ENCODE peak calls at places on chromosomes 4 and X, in six cellular contexts. P is choroid plexus epithelial cell, I is lung, E is ovary, U is body of pancreas, N is fibroblast of mammary gland. F is an unnamed sample.

GRCh38 chrX:47683171-47684145 is 24.5 kb upstream of the UXT start:
- DNase-seq in P (peak), I (no peak), E (no peak), U (no peak), N (peak), F (no peak)

GRCh38 chr4:20723019-20723418 is 22.8 kb downstream of the PACRGL start:
- DNase-seq in P (peak), I (no peak), E (no peak), U (no peak), N (peak), F (no peak)

GRCh38 chr4:38046735-38047487 is 86.7 kb downstream of the PTTG2 start:
- DNase-seq in P (peak), I (no peak), E (no peak), U (no peak), N (peak), F (no peak)

GRCh38 chrX:103656623-103657022 is 27.8 kb downstream of the TCEAL1 start:
- DNase-seq in P (no peak), I (no peak), E (no peak), U (no peak), N (peak), F (no peak)

GRCh38 chr4:71004281-71004851 is 10.9 kb downstream of the DCK start:
- DNase-seq in P (no peak), I (no peak), E (no peak), U (no peak), N (no peak), F (no peak)

GRCh38 chr4:15345134-15345533 is 82.7 kb upstream of the C1QTNF7 start:
- DNase-seq in P (no peak), I (no peak), E (no peak), U (no peak), N (no peak), F (no peak)

GRCh38 chrX:105975382-105975781 is 63.1 kb downstream of the SERPINA7 start:
- DNase-seq in P (peak), I (no peak), E (no peak), U (no peak), N (peak), F (no peak)

GRCh38 chr4:154503598-154503997 is 12.0 kb upstream of the DCHS2 start:
- DNase-seq in P (peak), I (no peak), E (no peak), U (no peak), N (peak), F (no peak)

GRCh38 chr4:9771069-9771468 is 10.4 kb upstream of the DRD5 start:
- DNase-seq in P (no peak), I (no peak), E (no peak), U (no peak), N (no peak), F (no peak)

GRCh38 chr4:26459756-26460530 is 30.3 kb downstream of the CCKAR start:
- DNase-seq in P (no peak), I (no peak), E (no peak), U (no peak), N (peak), F (no peak)

GRCh38 chrX:107493141-107493540 is 43.7 kb downstream of the FRMPD3 start:
- DNase-seq in P (no peak), I (no peak), E (no peak), U (no peak), N (no peak), F (no peak)

GRCh38 chrX:40871385-40872082 is 136.2 kb upstream of the MED14 start:
- DNase-seq in P (peak), I (no peak), E (no peak), U (no peak), N (peak), F (no peak)

GRCh38 chrX:150482537-150483217 is 85.7 kb upstream of the MTM1 start:
- DNase-seq in P (peak), I (no peak), E (no peak), U (no peak), N (peak), F (no peak)

GRCh38 chrX:13898603-13899002 is 81.7 kb upstream of the GPM6B start:
- DNase-seq in P (no peak), I (no peak), E (no peak), U (no peak), N (peak), F (no peak)

GRCh38 chr4:142331646-142332045 is 514.5 kb downstream of the INPP4B start:
- DNase-seq in P (peak), I (no peak), E (no peak), U (no peak), N (peak), F (no peak)

GRCh38 chr4:41545238-41545637 is 7.3 kb downstream of the LIMCH1 start:
- DNase-seq in P (no peak), I (no peak), E (no peak), U (no peak), N (no peak), F (no peak)

GRCh38 chr4:11426003-11426402 is 2.7 kb downstream of the HS3ST1 start:
- DNase-seq in P (no peak), I (no peak), E (no peak), U (no peak), N (no peak), F (no peak)

GRCh38 chr4:140755811-140756291 is 334 bp downstream of the TBC1D9 start:
- DNase-seq in P (peak), I (peak), E (peak), U (peak), N (peak), F (peak)

GRCh38 chrX:153573999-153574398 is 24.9 kb downstream of the CCNQ start:
- DNase-seq in P (no peak), I (no peak), E (no peak), U (no peak), N (no peak), F (no peak)

GRCh38 chr4:17812125-17812524 is 1.3 kb downstream of the NCAPG start:
- DNase-seq in P (no peak), I (no peak), E (no peak), U (no peak), N (no peak), F (no peak)

GRCh38 chrX:153766871-153767673 is 3.0 kb downstream of the PLXNB3 start:
- DNase-seq in P (no peak), I (no peak), E (peak), U (no peak), N (no peak), F (no peak)

GRCh38 chr4:40212674-40213504 is 16.1 kb downstream of the RHOH start:
- DNase-seq in P (peak), I (no peak), E (no peak), U (no peak), N (peak), F (no peak)

GRCh38 chr4:174244441-174244840 is 39.0 kb downstream of the FBXO8 start:
- DNase-seq in P (peak), I (no peak), E (no peak), U (no peak), N (no peak), F (no peak)

GRCh38 chrX:20215565-20215964 is 51.1 kb downstream of the RPS6KA3 start:
- DNase-seq in P (no peak), I (no peak), E (no peak), U (no peak), N (no peak), F (no peak)

GRCh38 chr4:164648849-164649212 is 105.1 kb upstream of the SMIM31 start:
- DNase-seq in P (no peak), I (no peak), E (no peak), U (no peak), N (peak), F (no peak)

GRCh38 chr4:90757529-90757928 is 630.3 kb downstream of the CCSER1 start:
- DNase-seq in P (no peak), I (no peak), E (no peak), U (no peak), N (no peak), F (no peak)

GRCh38 chrX:68934421-68934820 is 105.6 kb downstream of the EFNB1 start:
- DNase-seq in P (no peak), I (no peak), E (no peak), U (no peak), N (no peak), F (no peak)

GRCh38 chrX:151359931-151360871 is 36.8 kb upstream of the VMA21 start:
- DNase-seq in P (peak), I (no peak), E (peak), U (peak), N (no peak), F (peak)

GRCh38 chr4:90419124-90419711 is 292.0 kb downstream of the CCSER1 start:
- DNase-seq in P (peak), I (no peak), E (no peak), U (no peak), N (peak), F (no peak)

DNA sequence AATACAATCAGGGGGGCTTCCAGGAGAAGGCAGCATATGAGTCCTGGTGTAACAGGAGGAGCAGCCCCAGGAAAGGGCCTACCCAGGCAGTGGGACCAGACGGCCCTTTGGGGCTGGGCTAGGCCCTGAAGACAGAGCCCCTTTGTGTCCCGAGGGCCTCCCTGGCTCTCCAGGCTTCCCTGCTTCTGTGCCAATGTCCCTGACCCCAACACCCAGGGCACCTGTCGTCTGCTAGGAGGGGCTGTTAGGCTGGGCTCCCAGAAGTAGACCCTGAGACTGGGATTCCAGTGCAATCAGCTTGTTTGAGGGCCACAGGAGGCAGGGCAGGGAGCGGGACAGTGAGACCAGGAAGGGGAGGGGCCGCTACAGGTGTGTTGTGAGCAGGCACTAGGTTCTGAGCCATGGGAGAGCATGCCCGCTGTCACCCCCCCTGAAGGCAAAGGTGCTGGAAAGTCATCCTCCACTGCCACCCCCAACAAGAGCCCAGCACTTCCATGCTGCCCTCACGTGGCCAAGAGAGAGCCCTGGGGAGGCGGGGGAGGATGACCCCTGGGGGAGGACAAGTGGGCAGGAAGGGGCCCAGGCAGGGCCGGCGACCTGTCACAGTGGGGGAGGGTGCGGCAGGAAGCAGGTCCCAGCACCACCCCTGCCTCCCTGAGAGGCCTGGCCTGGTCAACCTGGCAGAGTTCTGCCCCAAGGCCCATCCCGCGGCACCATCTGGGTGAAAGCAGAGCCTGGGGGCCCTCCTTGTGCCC is 64.8 kb downstream of the ADRA2C start:
- DNase-seq in P (no peak), I (no peak), E (no peak), U (no peak), N (no peak), F (no peak)
- TF ChIP-seq CTCF in P (no peak), I (no peak), E (no peak), U (no peak), N (no peak), F (no peak)

GRCh38 chrX:57119416-57119815 is 1.9 kb downstream of the SPIN2B start:
- DNase-seq in P (no peak), I (no peak), E (no peak), U (no peak), N (no peak), F (no peak)

DNA sequence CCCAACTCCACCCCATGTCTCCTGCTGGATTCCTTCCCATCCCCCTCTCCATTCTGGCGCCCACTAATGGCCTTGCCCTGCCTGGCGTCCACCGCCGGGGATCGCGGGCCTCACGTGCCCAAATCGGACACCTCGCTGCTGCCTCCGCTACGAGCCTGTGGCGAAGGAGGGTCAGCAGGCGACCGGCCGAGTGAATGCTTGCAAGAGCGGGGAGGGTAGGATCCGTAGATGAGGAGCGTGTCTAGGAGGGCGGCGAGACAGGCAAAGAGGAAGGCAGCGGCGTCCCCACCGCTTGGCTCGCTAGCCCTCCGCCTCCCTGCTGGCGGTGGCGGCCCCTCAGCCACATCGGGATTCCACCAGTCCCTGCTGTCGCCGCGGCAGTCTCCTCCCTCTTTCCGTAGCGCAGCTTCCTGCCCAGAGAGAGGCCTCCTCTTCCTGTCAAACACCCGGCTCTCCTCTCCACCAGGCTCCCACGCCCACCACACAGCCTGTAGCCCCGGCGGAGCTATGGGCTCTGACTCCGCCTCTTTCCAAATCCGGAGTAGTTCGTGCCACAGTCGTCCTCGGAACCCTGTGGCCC is at the start of gene SPIN2B:
- DNase-seq in P (peak), I (peak), E (peak), U (peak), N (peak), F (peak)
- TF ChIP-seq CTCF in P (no peak), I (no peak), E (no peak), U (no peak), N (no peak), F (peak)

DNA sequence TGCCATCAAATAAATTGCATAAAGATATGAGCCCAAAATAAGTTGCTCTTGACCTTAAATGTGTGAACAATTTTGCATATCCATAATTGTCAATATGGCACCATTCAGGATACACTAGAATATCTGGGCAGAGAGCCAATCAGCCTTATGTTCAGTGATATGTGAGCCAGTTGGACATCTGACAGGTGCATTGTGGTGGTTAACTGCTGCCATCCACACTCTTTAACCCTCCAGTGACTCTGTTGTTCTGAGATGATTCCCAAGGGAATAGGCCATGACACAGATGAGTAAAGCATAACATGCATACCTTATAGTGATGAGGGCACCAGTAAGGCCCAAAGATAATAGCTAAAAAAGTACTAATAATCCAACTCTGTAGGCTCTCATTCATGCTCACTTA is 500.1 kb downstream of the PCDH18 start:
- DNase-seq in P (peak), I (no peak), E (no peak), U (no peak), N (peak), F (no peak)
- TF ChIP-seq CTCF in P (no peak), I (no peak), E (no peak), U (no peak), N (no peak), F (no peak)

DNA sequence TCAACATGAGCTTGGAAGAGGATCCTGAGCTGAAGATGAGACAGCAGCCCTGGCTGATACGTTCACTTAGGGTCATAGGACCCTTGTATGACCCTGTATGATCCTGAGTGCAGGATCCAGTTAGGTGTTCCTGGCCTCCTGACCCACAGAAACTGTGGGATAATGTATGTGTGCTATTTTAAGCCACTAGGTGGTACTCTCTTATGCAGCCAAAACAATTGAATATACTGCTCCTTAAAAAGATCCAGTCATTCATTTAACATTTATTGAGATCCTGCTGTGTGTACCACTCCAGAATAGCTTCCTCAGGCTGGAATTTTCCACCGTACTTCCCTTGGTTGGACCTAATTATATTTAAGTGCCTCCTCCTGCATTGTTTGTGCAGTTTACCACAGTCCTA is 167.1 kb downstream of the AMELX start:
- DNase-seq in P (no peak), I (no peak), E (no peak), U (no peak), N (peak), F (no peak)
- TF ChIP-seq CTCF in P (peak), I (no peak), E (no peak), U (no peak), N (peak), F (no peak)

GRCh38 chr4:74969507-74970474 is 36.9 kb downstream of the PARM1 start:
- DNase-seq in P (no peak), I (no peak), E (no peak), U (peak), N (peak), F (no peak)
- TF ChIP-seq CTCF in P (no peak), I (no peak), E (no peak), U (peak), N (peak), F (peak)

DNA sequence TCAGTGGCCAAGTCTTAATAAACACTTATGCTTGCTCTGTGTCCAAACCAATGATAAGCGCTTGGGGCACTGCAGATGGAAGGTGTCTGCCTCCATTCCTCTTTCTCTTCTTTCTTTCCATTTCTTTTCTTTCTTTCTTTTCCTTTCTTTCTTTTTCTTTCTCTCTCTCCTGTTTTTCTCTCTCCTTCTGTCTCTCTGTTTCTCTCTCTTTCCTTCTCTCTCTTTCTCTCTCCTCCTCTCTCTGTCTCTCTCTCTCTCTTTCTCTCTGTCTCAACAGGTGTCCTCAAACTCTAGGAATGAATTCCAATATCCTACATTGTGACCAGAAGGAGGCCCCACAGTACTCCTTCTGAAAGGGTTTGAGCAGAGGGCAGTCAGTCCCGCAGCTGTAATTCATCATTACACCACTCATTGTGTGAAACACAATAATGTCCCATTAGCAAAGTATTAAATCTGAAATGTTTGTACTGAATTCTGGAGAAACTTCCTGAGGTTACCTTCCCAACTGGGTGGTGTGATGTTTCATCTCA is 66.5 kb upstream of the PAGE1 start:
- DNase-seq in P (no peak), I (no peak), E (no peak), U (no peak), N (no peak), F (no peak)
- TF ChIP-seq CTCF in P (no peak), I (no peak), E (no peak), U (no peak), N (no peak), F (no peak)

DNA sequence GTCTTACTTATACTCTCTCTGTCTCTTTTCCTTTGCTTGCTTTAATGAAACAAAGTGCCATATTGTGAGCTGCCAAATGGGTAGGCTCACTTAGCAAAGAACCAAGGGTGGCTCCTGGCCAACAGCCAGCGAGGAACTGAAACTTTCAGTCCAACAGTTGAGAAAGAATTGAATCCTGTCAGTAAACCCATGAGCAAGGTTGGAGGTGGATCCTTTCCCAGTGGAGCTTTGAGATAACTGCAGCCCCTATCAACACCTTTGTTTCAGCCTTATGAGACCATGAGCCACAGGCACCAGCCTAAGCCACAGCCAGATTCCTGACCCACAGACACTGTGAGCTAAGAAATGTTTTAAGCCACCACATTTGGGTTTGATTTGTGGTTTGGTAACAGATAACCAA is 362.2 kb downstream of the PDGFC start:
- DNase-seq in P (no peak), I (no peak), E (no peak), U (no peak), N (no peak), F (no peak)
- TF ChIP-seq CTCF in P (no peak), I (no peak), E (no peak), U (no peak), N (no peak), F (no peak)

GRCh38 chr4:133839326-133839725 is 362.3 kb downstream of the PABPC4L start:
- DNase-seq in P (peak), I (no peak), E (no peak), U (no peak), N (peak), F (no peak)
- TF ChIP-seq CTCF in P (no peak), I (no peak), E (no peak), U (no peak), N (peak), F (no peak)